ENCODE peak calls at places on chromosomes 3 and 15, in five cellular contexts. Z is testis, X is tibial nerve, G is body of pancreas, K is K562. A is an unnamed sample.

GRCh38 chr3:7518471-7518870 is 657.6 kb downstream of the GRM7 start:
- DNase-seq in Z (peak; percentile 22), X (peak; percentile 12), G (peak; percentile 23), K (no peak), A (no peak)

GRCh38 chr3:16461463-16462245 is 51.8 kb downstream of the RFTN1 start:
- DNase-seq in Z (no peak), X (no peak), G (no peak), K (no peak), A (no peak)

GRCh38 chr3:150370129-150370602 is 37.9 kb upstream of the TSC22D2 start:
- DNase-seq in Z (peak; percentile 60), X (peak; percentile 43), G (no peak), K (peak; percentile 43), A (peak; percentile 64)

GRCh38 chr3:31170932-31171670 is 276.6 kb upstream of the GADL1 start:
- DNase-seq in Z (no peak), X (no peak), G (no peak), K (no peak), A (no peak)

GRCh38 chr3:122318620-122319019 is 6.4 kb upstream of the CSTA start:
- DNase-seq in Z (no peak), X (no peak), G (no peak), K (no peak), A (no peak)

GRCh38 chr3:51671090-51672082 is at the start of gene TEX264:
- DNase-seq in Z (peak; percentile 93), X (peak; percentile 70), G (peak; percentile 90), K (peak; percentile 98), A (peak; percentile 92)

GRCh38 chr3:12437861-12438260 is 46.4 kb upstream of the TSEN2 start:
- DNase-seq in Z (no peak), X (no peak), G (no peak), K (no peak), A (no peak)

GRCh38 chr3:7144696-7145308 is 283.9 kb downstream of the GRM7 start:
- DNase-seq in Z (peak; percentile 58), X (no peak), G (no peak), K (peak; percentile 28), A (no peak)

GRCh38 chr15:101043011-101043410 is 123.9 kb downstream of the LRRK1 start:
- DNase-seq in Z (peak; percentile 6), X (no peak), G (peak; percentile 3), K (no peak), A (peak; percentile 6)

GRCh38 chr3:171404376-171404982 is 55.7 kb downstream of the TNIK start:
- DNase-seq in Z (no peak), X (no peak), G (peak; percentile 31), K (no peak), A (no peak)

GRCh38 chr3:28905798-28906197 is 375.1 kb upstream of the RBMS3 start:
- DNase-seq in Z (no peak), X (no peak), G (no peak), K (no peak), A (no peak)

GRCh38 chr3:122184591-122184929 is 1.1 kb downstream of the CASR start:
- DNase-seq in Z (no peak), X (no peak), G (no peak), K (no peak), A (no peak)

GRCh38 chr3:123344175-123344908 is 104.5 kb downstream of the ADCY5 start:
- DNase-seq in Z (no peak), X (no peak), G (no peak), K (no peak), A (peak; percentile 11)

GRCh38 chr15:39582977-39583585 is 2.2 kb downstream of the THBS1 start:
- DNase-seq in Z (no peak), X (no peak), G (no peak), K (no peak), A (no peak)

GRCh38 chr15:39583586-39584265 is 2.8 kb downstream of the THBS1 start:
- DNase-seq in Z (peak; percentile 43), X (no peak), G (no peak), K (peak; percentile 44), A (no peak)

GRCh38 chr15:39585394-39585841 is 4.5 kb downstream of the THBS1 start:
- DNase-seq in Z (no peak), X (no peak), G (no peak), K (no peak), A (no peak)

GRCh38 chr15:39584662-39585393 is 3.9 kb downstream of the THBS1 start:
- DNase-seq in Z (no peak), X (no peak), G (no peak), K (no peak), A (no peak)

DNA sequence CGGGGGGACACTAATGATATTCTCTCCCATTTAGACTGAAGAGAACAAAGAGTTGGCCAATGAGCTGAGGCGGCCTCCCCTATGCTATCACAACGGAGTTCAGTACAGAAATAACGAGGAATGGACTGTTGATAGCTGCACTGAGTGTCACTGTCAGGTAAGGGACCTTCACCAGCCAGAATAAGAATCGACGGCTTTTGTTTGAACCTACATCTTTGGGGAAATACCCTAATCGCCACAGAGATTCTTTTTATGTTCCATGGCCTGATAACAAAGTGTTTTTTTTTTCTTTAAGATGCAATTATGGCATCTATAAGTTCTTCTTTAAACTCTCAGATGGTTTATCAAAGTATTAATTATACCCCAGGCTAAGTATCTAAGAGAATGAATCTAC is 3.4 kb downstream of the THBS1 start:
- DNase-seq in Z (no peak), X (no peak), G (no peak), K (no peak), A (no peak)
- TF ChIP-seq POLR2A in Z (no peak), X (no peak), G (no peak), K (no peak), A (no peak)

DNA sequence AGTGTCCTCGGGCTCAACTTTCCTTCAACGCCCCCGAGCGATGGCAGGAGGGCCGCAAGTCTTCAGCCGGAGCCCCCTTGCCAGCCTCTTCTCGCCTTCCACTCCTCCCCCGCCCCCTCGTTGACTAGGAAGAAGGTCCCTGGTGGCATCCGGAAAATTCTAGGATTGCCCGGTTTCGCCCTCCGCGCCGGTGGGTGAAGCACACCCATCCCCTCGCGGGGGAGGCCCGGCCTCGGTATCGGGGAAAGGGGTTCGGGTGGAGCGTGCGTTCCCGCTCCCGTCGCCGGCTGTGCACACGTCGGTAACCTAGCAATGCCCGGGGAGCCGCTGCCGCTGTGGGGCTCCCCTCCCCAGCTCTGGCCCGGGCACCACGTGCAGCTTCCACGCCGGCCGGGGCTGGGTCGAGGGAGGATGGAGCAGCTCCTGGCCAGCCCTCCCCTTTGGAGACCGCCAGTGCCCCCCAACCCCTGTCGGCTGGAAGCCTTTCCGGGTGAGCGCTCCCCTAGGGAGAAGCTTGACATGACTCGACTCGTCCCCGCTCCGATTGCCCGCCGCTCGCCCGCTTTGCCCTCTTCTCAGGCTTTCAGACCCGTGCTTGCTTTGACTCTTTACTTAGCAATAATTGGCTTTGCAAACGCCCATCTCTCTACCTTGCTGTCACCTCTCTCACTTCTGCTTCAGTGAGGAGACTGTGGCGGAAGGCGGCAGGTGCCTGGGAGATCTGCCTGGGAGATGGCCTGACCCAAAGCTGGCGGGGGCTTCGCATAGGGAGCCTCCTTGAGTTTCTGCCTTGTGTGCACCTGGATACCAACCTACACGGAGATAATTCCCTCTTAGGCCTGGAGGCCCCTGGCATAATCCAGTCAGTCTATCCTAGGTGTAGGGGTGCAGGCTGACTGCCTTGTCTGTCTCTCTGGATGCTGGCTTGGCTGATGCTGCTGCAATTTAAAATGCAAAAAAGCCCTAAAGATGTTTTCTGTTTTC is 1.4 kb downstream of the CACNA1D start:
- DNase-seq in Z (no peak), X (no peak), G (peak; percentile 18), K (no peak), A (no peak)
- H3K4me3 ChIP-seq in Z (peak overlapping the region; percentile 50), X (peak overlapping the region; percentile 43), G (no peak overlapping the region), K (no peak overlapping the region), A (peak overlapping the region; percentile 22)

DNA sequence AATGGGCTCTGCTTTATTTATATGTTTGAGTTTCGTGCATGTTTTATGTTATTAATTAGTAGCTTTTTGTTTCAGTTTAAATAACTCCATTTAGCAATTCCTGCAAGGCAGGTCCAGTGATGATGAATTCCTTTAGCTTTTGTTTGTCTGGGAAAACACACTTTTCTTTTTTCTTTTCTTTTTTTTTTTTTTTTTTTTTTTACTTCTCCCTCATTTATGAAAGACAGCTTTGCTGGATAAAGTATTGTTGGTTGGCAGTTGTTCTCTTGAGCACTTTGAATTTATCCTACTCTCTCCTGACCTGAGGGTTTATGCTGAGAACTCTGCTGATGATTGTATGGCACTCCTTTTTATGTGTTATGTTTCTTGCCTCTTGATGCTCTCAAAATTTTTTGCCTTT is 35.7 kb downstream of the TMEM39A start:
- DNase-seq in Z (no peak), X (no peak), G (no peak), K (no peak), A (no peak)
- H3K9me3 ChIP-seq in Z (no peaks in the 10 kb centered on the region), X (no peaks in the 10 kb centered on the region), G (no peaks in the 10 kb centered on the region), K (peaks cover 4% of the 10 kb centered on the region), A (no peaks in the 10 kb centered on the region)

DNA sequence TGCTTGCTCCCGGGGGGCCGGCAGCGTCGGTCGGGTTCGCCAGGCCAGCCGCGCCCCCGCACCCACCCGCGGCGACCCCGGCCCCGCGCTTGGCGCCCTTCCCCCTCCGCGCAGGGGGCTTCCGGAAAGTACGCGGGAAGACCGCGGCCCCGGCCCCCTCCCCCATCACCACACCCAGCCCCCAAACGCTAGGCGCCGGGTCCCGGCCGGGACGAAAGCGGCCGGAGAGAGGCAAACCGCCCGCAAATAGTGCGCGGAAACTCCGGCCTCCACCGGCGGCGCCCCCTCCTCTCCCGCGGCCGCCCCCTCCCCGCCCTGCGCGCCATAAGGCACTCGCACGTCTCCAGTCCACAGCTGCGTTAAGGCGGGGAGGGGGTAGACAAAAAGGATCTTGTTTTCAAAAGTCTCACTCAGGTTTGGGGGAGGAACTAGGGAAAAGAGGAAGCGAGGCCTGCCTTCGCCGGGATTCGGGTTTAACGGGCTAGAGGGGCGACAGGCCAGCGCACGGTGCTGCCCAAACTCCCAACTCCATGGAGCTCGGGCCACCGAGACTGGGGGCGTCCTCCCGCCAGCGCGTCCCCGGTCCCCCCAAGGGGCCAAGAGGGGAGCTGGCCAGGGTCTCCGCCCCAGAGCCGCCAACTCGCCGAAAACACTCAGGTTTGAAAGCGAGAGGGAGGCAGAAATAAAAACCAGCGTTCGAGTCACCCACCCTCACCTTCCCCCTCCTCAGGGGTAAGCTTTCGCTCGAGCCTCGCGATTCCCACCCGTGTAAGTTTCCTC is 1.8 kb downstream of the ANP32A start:
- DNase-seq in Z (peak; percentile 49), X (peak; percentile 40), G (peak; percentile 35), K (peak; percentile 61), A (peak; percentile 72)
- TF ChIP-seq POLR2A in Z (no peak), X (peak; percentile 31), G (peak; percentile 46), K (peak; percentile 23), A (peak; percentile 13)

GRCh38 chr3:194270627-194271458 is 80.3 kb downstream of the CPN2 start:
- DNase-seq in Z (peak; percentile 96), X (peak; percentile 78), G (peak; percentile 89), K (no peak), A (no peak)
- H3K4me3 ChIP-seq in Z (no peak overlapping the region), X (no peak overlapping the region), G (no peak overlapping the region), K (no peak overlapping the region), A (no peak overlapping the region)

DNA sequence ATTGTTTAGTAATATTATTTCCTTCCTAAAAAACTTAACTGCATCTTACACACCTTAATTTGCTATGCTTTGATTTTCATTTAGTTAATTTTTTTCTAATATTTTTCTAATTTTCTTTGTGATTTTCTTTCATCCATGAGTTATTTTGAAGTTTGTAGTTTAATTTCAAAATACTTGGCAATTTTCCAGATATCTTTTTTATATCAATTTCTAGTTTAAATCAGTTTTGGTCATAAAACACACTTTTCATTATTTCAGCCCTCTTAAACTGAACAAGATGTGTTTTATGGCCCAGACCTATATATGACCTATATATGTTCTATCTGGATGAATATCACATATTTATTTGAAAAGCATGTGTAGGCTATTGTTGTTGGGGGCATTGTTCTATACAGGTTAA is 759.9 kb upstream of the SGO1 start:
- DNase-seq in Z (no peak), X (no peak), G (no peak), K (no peak), A (no peak)
- H3K9me3 ChIP-seq in Z (no peaks in the 10 kb centered on the region), X (no peaks in the 10 kb centered on the region), G (no peaks in the 10 kb centered on the region), K (no peaks in the 10 kb centered on the region), A (no peaks in the 10 kb centered on the region)

GRCh38 chr3:119293761-119294401 is at the start of gene ARHGAP31:
- DNase-seq in Z (peak; percentile 57), X (peak; percentile 40), G (peak; percentile 40), K (peak; percentile 8), A (peak; percentile 85)
- TF ChIP-seq POLR2A in Z (no peak), X (no peak), G (peak; percentile 44), K (no peak), A (no peak)

A was measured in Peyer's patch.